ENCODE peak calls at places on chromosome 3, in ten cellular contexts. One of them, this sample, is unnamed.

GRCh38 chr3:157533298-157533870 is 30.2 kb upstream of the VEPH1 start:
- DNase-seq in pons: no peak
- DNase-seq in activated T-cell treated with anti-CD3 and anti-CD28 coated beads, Interleukin-2, amount 50 U/mL, for 4 hours: no peak
- DNase-seq in head of caudate nucleus: no peak
- DNase-seq in T1000: no peak
- DNase-seq in A549: no peak
- DNase-seq in immature natural killer cell: no peak
- DNase-seq in activated CD4-positive, alpha-beta T cell treated with anti-CD3 and anti-CD28 coated beads, Interleukin-2, amount 50 U/mL, for 4 hours: no peak
- DNase-seq in neural crest cell: no peak
- DNase-seq in ecto neural progenitor cell: no peak
- DNase-seq in this sample: no peak

GRCh38 chr3:51959651-51960050 is 4.5 kb downstream of the GPR62 start:
- DNase-seq in pons: no peak
- DNase-seq in activated T-cell treated with anti-CD3 and anti-CD28 coated beads, Interleukin-2, amount 50 U/mL, for 4 hours: no peak
- DNase-seq in head of caudate nucleus: no peak
- DNase-seq in T1000: no peak
- DNase-seq in A549: no peak
- DNase-seq in immature natural killer cell: no peak
- DNase-seq in activated CD4-positive, alpha-beta T cell treated with anti-CD3 and anti-CD28 coated beads, Interleukin-2, amount 50 U/mL, for 4 hours: no peak
- DNase-seq in neural crest cell: no peak
- DNase-seq in ecto neural progenitor cell: no peak
- DNase-seq in this sample: no peak

GRCh38 chr3:139251529-139251928 is 92.3 kb upstream of the MRPS22 start:
- DNase-seq in pons: no peak
- DNase-seq in activated T-cell treated with anti-CD3 and anti-CD28 coated beads, Interleukin-2, amount 50 U/mL, for 4 hours: no peak
- DNase-seq in head of caudate nucleus: no peak
- DNase-seq in T1000: no peak
- DNase-seq in A549: no peak
- DNase-seq in immature natural killer cell: no peak
- DNase-seq in activated CD4-positive, alpha-beta T cell treated with anti-CD3 and anti-CD28 coated beads, Interleukin-2, amount 50 U/mL, for 4 hours: no peak
- DNase-seq in neural crest cell: no peak
- DNase-seq in ecto neural progenitor cell: peak; percentile 25
- DNase-seq in this sample: no peak

GRCh38 chr3:15899438-15899837 is 101.7 kb upstream of the ANKRD28 start:
- DNase-seq in pons: no peak
- DNase-seq in activated T-cell treated with anti-CD3 and anti-CD28 coated beads, Interleukin-2, amount 50 U/mL, for 4 hours: no peak
- DNase-seq in head of caudate nucleus: no peak
- DNase-seq in T1000: peak; percentile 10
- DNase-seq in A549: peak; percentile 32
- DNase-seq in immature natural killer cell: no peak
- DNase-seq in activated CD4-positive, alpha-beta T cell treated with anti-CD3 and anti-CD28 coated beads, Interleukin-2, amount 50 U/mL, for 4 hours: no peak
- DNase-seq in neural crest cell: no peak
- DNase-seq in ecto neural progenitor cell: no peak
- DNase-seq in this sample: no peak

GRCh38 chr3:111471851-111472250 is 70.1 kb upstream of the CD96 start:
- DNase-seq in pons: no peak
- DNase-seq in activated T-cell treated with anti-CD3 and anti-CD28 coated beads, Interleukin-2, amount 50 U/mL, for 4 hours: no peak
- DNase-seq in head of caudate nucleus: no peak
- DNase-seq in T1000: no peak
- DNase-seq in A549: no peak
- DNase-seq in immature natural killer cell: no peak
- DNase-seq in activated CD4-positive, alpha-beta T cell treated with anti-CD3 and anti-CD28 coated beads, Interleukin-2, amount 50 U/mL, for 4 hours: no peak
- DNase-seq in neural crest cell: no peak
- DNase-seq in ecto neural progenitor cell: no peak
- DNase-seq in this sample: no peak

GRCh38 chr3:182740710-182741109 is 52.6 kb upstream of the ATP11B start:
- DNase-seq in pons: no peak
- DNase-seq in activated T-cell treated with anti-CD3 and anti-CD28 coated beads, Interleukin-2, amount 50 U/mL, for 4 hours: no peak
- DNase-seq in head of caudate nucleus: no peak
- DNase-seq in T1000: no peak
- DNase-seq in A549: peak; percentile 24
- DNase-seq in immature natural killer cell: no peak
- DNase-seq in activated CD4-positive, alpha-beta T cell treated with anti-CD3 and anti-CD28 coated beads, Interleukin-2, amount 50 U/mL, for 4 hours: no peak
- DNase-seq in neural crest cell: no peak
- DNase-seq in ecto neural progenitor cell: no peak
- DNase-seq in this sample: no peak

GRCh38 chr3:84245779-84246178 is 713.0 kb upstream of the CADM2 start:
- DNase-seq in pons: no peak
- DNase-seq in activated T-cell treated with anti-CD3 and anti-CD28 coated beads, Interleukin-2, amount 50 U/mL, for 4 hours: no peak
- DNase-seq in head of caudate nucleus: no peak
- DNase-seq in T1000: no peak
- DNase-seq in A549: no peak
- DNase-seq in immature natural killer cell: no peak
- DNase-seq in activated CD4-positive, alpha-beta T cell treated with anti-CD3 and anti-CD28 coated beads, Interleukin-2, amount 50 U/mL, for 4 hours: no peak
- DNase-seq in neural crest cell: no peak
- DNase-seq in ecto neural progenitor cell: no peak
- DNase-seq in this sample: no peak

GRCh38 chr3:69082805-69083204 is 1.9 kb upstream of the ARL6IP5 start:
- DNase-seq in pons: peak; percentile 83
- DNase-seq in activated T-cell treated with anti-CD3 and anti-CD28 coated beads, Interleukin-2, amount 50 U/mL, for 4 hours: peak; percentile 63
- DNase-seq in head of caudate nucleus: no peak
- DNase-seq in T1000: no peak
- DNase-seq in A549: peak; percentile 43
- DNase-seq in immature natural killer cell: peak; percentile 70
- DNase-seq in activated CD4-positive, alpha-beta T cell treated with anti-CD3 and anti-CD28 coated beads, Interleukin-2, amount 50 U/mL, for 4 hours: peak; percentile 60
- DNase-seq in neural crest cell: no peak
- DNase-seq in ecto neural progenitor cell: no peak
- DNase-seq in this sample: peak; percentile 71

GRCh38 chr3:150763841-150764483 is 993 bp upstream of the SIAH2 start:
- DNase-seq in pons: peak; percentile 82
- DNase-seq in activated T-cell treated with anti-CD3 and anti-CD28 coated beads, Interleukin-2, amount 50 U/mL, for 4 hours: no peak
- DNase-seq in head of caudate nucleus: peak; percentile 78
- DNase-seq in T1000: peak; percentile 55
- DNase-seq in A549: peak; percentile 74
- DNase-seq in immature natural killer cell: no peak
- DNase-seq in activated CD4-positive, alpha-beta T cell treated with anti-CD3 and anti-CD28 coated beads, Interleukin-2, amount 50 U/mL, for 4 hours: no peak
- DNase-seq in neural crest cell: peak; percentile 52
- DNase-seq in ecto neural progenitor cell: peak; percentile 73
- DNase-seq in this sample: peak; percentile 44

GRCh38 chr3:50154840-50155490 is at the start of gene SEMA3F:
- DNase-seq in pons: no peak
- DNase-seq in activated T-cell treated with anti-CD3 and anti-CD28 coated beads, Interleukin-2, amount 50 U/mL, for 4 hours: peak; percentile 56
- DNase-seq in head of caudate nucleus: peak; percentile 38
- DNase-seq in T1000: no peak
- DNase-seq in A549: peak; percentile 47
- DNase-seq in immature natural killer cell: peak; percentile 57
- DNase-seq in activated CD4-positive, alpha-beta T cell treated with anti-CD3 and anti-CD28 coated beads, Interleukin-2, amount 50 U/mL, for 4 hours: peak; percentile 48
- DNase-seq in neural crest cell: peak; percentile 37
- DNase-seq in ecto neural progenitor cell: peak; percentile 84
- DNase-seq in this sample: peak; percentile 60

GRCh38 chr3:146528954-146529353 is 15.5 kb downstream of the PLSCR1 start:
- DNase-seq in pons: no peak
- DNase-seq in activated T-cell treated with anti-CD3 and anti-CD28 coated beads, Interleukin-2, amount 50 U/mL, for 4 hours: no peak
- DNase-seq in head of caudate nucleus: no peak
- DNase-seq in T1000: no peak
- DNase-seq in A549: no peak
- DNase-seq in immature natural killer cell: no peak
- DNase-seq in activated CD4-positive, alpha-beta T cell treated with anti-CD3 and anti-CD28 coated beads, Interleukin-2, amount 50 U/mL, for 4 hours: no peak
- DNase-seq in neural crest cell: no peak
- DNase-seq in ecto neural progenitor cell: no peak
- DNase-seq in this sample: no peak

GRCh38 chr3:171260899-171261298 is 199.3 kb downstream of the TNIK start:
- DNase-seq in pons: no peak
- DNase-seq in activated T-cell treated with anti-CD3 and anti-CD28 coated beads, Interleukin-2, amount 50 U/mL, for 4 hours: no peak
- DNase-seq in head of caudate nucleus: no peak
- DNase-seq in T1000: no peak
- DNase-seq in A549: no peak
- DNase-seq in immature natural killer cell: no peak
- DNase-seq in activated CD4-positive, alpha-beta T cell treated with anti-CD3 and anti-CD28 coated beads, Interleukin-2, amount 50 U/mL, for 4 hours: no peak
- DNase-seq in neural crest cell: no peak
- DNase-seq in ecto neural progenitor cell: no peak
- DNase-seq in this sample: no peak

GRCh38 chr3:53807117-53807521 is 39.1 kb downstream of the CHDH start:
- DNase-seq in pons: no peak
- DNase-seq in activated T-cell treated with anti-CD3 and anti-CD28 coated beads, Interleukin-2, amount 50 U/mL, for 4 hours: no peak
- DNase-seq in head of caudate nucleus: no peak
- DNase-seq in T1000: no peak
- DNase-seq in A549: no peak
- DNase-seq in immature natural killer cell: no peak
- DNase-seq in activated CD4-positive, alpha-beta T cell treated with anti-CD3 and anti-CD28 coated beads, Interleukin-2, amount 50 U/mL, for 4 hours: no peak
- DNase-seq in neural crest cell: no peak
- DNase-seq in ecto neural progenitor cell: no peak
- DNase-seq in this sample: no peak

GRCh38 chr3:49378249-49378899 is 20.2 kb upstream of the GPX1 start:
- DNase-seq in pons: no peak
- DNase-seq in activated T-cell treated with anti-CD3 and anti-CD28 coated beads, Interleukin-2, amount 50 U/mL, for 4 hours: no peak
- DNase-seq in head of caudate nucleus: no peak
- DNase-seq in T1000: no peak
- DNase-seq in A549: no peak
- DNase-seq in immature natural killer cell: no peak
- DNase-seq in activated CD4-positive, alpha-beta T cell treated with anti-CD3 and anti-CD28 coated beads, Interleukin-2, amount 50 U/mL, for 4 hours: no peak
- DNase-seq in neural crest cell: no peak
- DNase-seq in ecto neural progenitor cell: no peak
- DNase-seq in this sample: no peak

GRCh38 chr3:113051827-113052226 is 61.0 kb downstream of the GTPBP8 start:
- DNase-seq in pons: peak; percentile 27
- DNase-seq in activated T-cell treated with anti-CD3 and anti-CD28 coated beads, Interleukin-2, amount 50 U/mL, for 4 hours: no peak
- DNase-seq in head of caudate nucleus: peak; percentile 9
- DNase-seq in T1000: no peak
- DNase-seq in A549: no peak
- DNase-seq in immature natural killer cell: no peak
- DNase-seq in activated CD4-positive, alpha-beta T cell treated with anti-CD3 and anti-CD28 coated beads, Interleukin-2, amount 50 U/mL, for 4 hours: no peak
- DNase-seq in neural crest cell: no peak
- DNase-seq in ecto neural progenitor cell: no peak
- DNase-seq in this sample: no peak

GRCh38 chr3:18080198-18080689 is 337.8 kb upstream of the TBC1D5 start:
- DNase-seq in pons: no peak
- DNase-seq in activated T-cell treated with anti-CD3 and anti-CD28 coated beads, Interleukin-2, amount 50 U/mL, for 4 hours: no peak
- DNase-seq in head of caudate nucleus: no peak
- DNase-seq in T1000: peak; percentile 8
- DNase-seq in A549: no peak
- DNase-seq in immature natural killer cell: no peak
- DNase-seq in activated CD4-positive, alpha-beta T cell treated with anti-CD3 and anti-CD28 coated beads, Interleukin-2, amount 50 U/mL, for 4 hours: no peak
- DNase-seq in neural crest cell: no peak
- DNase-seq in ecto neural progenitor cell: no peak
- DNase-seq in this sample: no peak

GRCh38 chr3:1082024-1082633 is 10.7 kb upstream of the CNTN6 start:
- DNase-seq in pons: peak; percentile 68
- DNase-seq in activated T-cell treated with anti-CD3 and anti-CD28 coated beads, Interleukin-2, amount 50 U/mL, for 4 hours: no peak
- DNase-seq in head of caudate nucleus: peak; percentile 37
- DNase-seq in T1000: peak; percentile 42
- DNase-seq in A549: peak; percentile 43
- DNase-seq in immature natural killer cell: no peak
- DNase-seq in activated CD4-positive, alpha-beta T cell treated with anti-CD3 and anti-CD28 coated beads, Interleukin-2, amount 50 U/mL, for 4 hours: no peak
- DNase-seq in neural crest cell: peak; percentile 41
- DNase-seq in ecto neural progenitor cell: peak; percentile 63
- DNase-seq in this sample: no peak

GRCh38 chr3:53243165-53243564 is 12.7 kb downstream of the TKT start:
- DNase-seq in pons: no peak
- DNase-seq in activated T-cell treated with anti-CD3 and anti-CD28 coated beads, Interleukin-2, amount 50 U/mL, for 4 hours: no peak
- DNase-seq in head of caudate nucleus: no peak
- DNase-seq in T1000: peak; percentile 91
- DNase-seq in A549: peak; percentile 60
- DNase-seq in immature natural killer cell: no peak
- DNase-seq in activated CD4-positive, alpha-beta T cell treated with anti-CD3 and anti-CD28 coated beads, Interleukin-2, amount 50 U/mL, for 4 hours: no peak
- DNase-seq in neural crest cell: peak; percentile 18
- DNase-seq in ecto neural progenitor cell: no peak
- DNase-seq in this sample: no peak

GRCh38 chr3:31105438-31106077 is 211.1 kb upstream of the GADL1 start:
- DNase-seq in pons: no peak
- DNase-seq in activated T-cell treated with anti-CD3 and anti-CD28 coated beads, Interleukin-2, amount 50 U/mL, for 4 hours: no peak
- DNase-seq in head of caudate nucleus: no peak
- DNase-seq in T1000: peak; percentile 32
- DNase-seq in A549: peak; percentile 15
- DNase-seq in immature natural killer cell: no peak
- DNase-seq in activated CD4-positive, alpha-beta T cell treated with anti-CD3 and anti-CD28 coated beads, Interleukin-2, amount 50 U/mL, for 4 hours: no peak
- DNase-seq in neural crest cell: no peak
- DNase-seq in ecto neural progenitor cell: no peak
- DNase-seq in this sample: no peak

GRCh38 chr3:142213298-142213697 is 12.1 kb downstream of the GK5 start:
- DNase-seq in pons: no peak
- DNase-seq in activated T-cell treated with anti-CD3 and anti-CD28 coated beads, Interleukin-2, amount 50 U/mL, for 4 hours: no peak
- DNase-seq in head of caudate nucleus: no peak
- DNase-seq in T1000: no peak
- DNase-seq in A549: no peak
- DNase-seq in immature natural killer cell: no peak
- DNase-seq in activated CD4-positive, alpha-beta T cell treated with anti-CD3 and anti-CD28 coated beads, Interleukin-2, amount 50 U/mL, for 4 hours: no peak
- DNase-seq in neural crest cell: no peak
- DNase-seq in ecto neural progenitor cell: no peak
- DNase-seq in this sample: no peak

GRCh38 chr3:133595341-133595740 is 21.9 kb downstream of the CDV3 start:
- DNase-seq in pons: no peak
- DNase-seq in activated T-cell treated with anti-CD3 and anti-CD28 coated beads, Interleukin-2, amount 50 U/mL, for 4 hours: peak; percentile 11
- DNase-seq in head of caudate nucleus: peak; percentile 17
- DNase-seq in T1000: no peak
- DNase-seq in A549: no peak
- DNase-seq in immature natural killer cell: no peak
- DNase-seq in activated CD4-positive, alpha-beta T cell treated with anti-CD3 and anti-CD28 coated beads, Interleukin-2, amount 50 U/mL, for 4 hours: no peak
- DNase-seq in neural crest cell: no peak
- DNase-seq in ecto neural progenitor cell: no peak
- DNase-seq in this sample: no peak

GRCh38 chr3:9569054-9569453 is 15.4 kb upstream of the LHFPL4 start:
- DNase-seq in pons: no peak
- DNase-seq in activated T-cell treated with anti-CD3 and anti-CD28 coated beads, Interleukin-2, amount 50 U/mL, for 4 hours: no peak
- DNase-seq in head of caudate nucleus: no peak
- DNase-seq in T1000: no peak
- DNase-seq in A549: no peak
- DNase-seq in immature natural killer cell: no peak
- DNase-seq in activated CD4-positive, alpha-beta T cell treated with anti-CD3 and anti-CD28 coated beads, Interleukin-2, amount 50 U/mL, for 4 hours: no peak
- DNase-seq in neural crest cell: no peak
- DNase-seq in ecto neural progenitor cell: no peak
- DNase-seq in this sample: no peak

GRCh38 chr3:134232976-134233375 is 17.7 kb downstream of the RYK start:
- DNase-seq in pons: no peak
- DNase-seq in activated T-cell treated with anti-CD3 and anti-CD28 coated beads, Interleukin-2, amount 50 U/mL, for 4 hours: no peak
- DNase-seq in head of caudate nucleus: no peak
- DNase-seq in T1000: no peak
- DNase-seq in A549: no peak
- DNase-seq in immature natural killer cell: no peak
- DNase-seq in activated CD4-positive, alpha-beta T cell treated with anti-CD3 and anti-CD28 coated beads, Interleukin-2, amount 50 U/mL, for 4 hours: no peak
- DNase-seq in neural crest cell: no peak
- DNase-seq in ecto neural progenitor cell: no peak
- DNase-seq in this sample: no peak

GRCh38 chr3:14446988-14447570 is 44.7 kb downstream of the SLC6A6 start:
- DNase-seq in pons: no peak
- DNase-seq in activated T-cell treated with anti-CD3 and anti-CD28 coated beads, Interleukin-2, amount 50 U/mL, for 4 hours: no peak
- DNase-seq in head of caudate nucleus: no peak
- DNase-seq in T1000: no peak
- DNase-seq in A549: no peak
- DNase-seq in immature natural killer cell: no peak
- DNase-seq in activated CD4-positive, alpha-beta T cell treated with anti-CD3 and anti-CD28 coated beads, Interleukin-2, amount 50 U/mL, for 4 hours: no peak
- DNase-seq in neural crest cell: no peak
- DNase-seq in ecto neural progenitor cell: no peak
- DNase-seq in this sample: no peak

GRCh38 chr3:48412375-48413001 is 17.4 kb downstream of the PLXNB1 start:
- DNase-seq in pons: no peak
- DNase-seq in activated T-cell treated with anti-CD3 and anti-CD28 coated beads, Interleukin-2, amount 50 U/mL, for 4 hours: no peak
- DNase-seq in head of caudate nucleus: peak; percentile 3
- DNase-seq in T1000: no peak
- DNase-seq in A549: no peak
- DNase-seq in immature natural killer cell: no peak
- DNase-seq in activated CD4-positive, alpha-beta T cell treated with anti-CD3 and anti-CD28 coated beads, Interleukin-2, amount 50 U/mL, for 4 hours: no peak
- DNase-seq in neural crest cell: no peak
- DNase-seq in ecto neural progenitor cell: no peak
- DNase-seq in this sample: no peak

GRCh38 chr3:185658504-185658912 is 72.4 kb downstream of the SENP2 start:
- DNase-seq in pons: no peak
- DNase-seq in activated T-cell treated with anti-CD3 and anti-CD28 coated beads, Interleukin-2, amount 50 U/mL, for 4 hours: no peak
- DNase-seq in head of caudate nucleus: no peak
- DNase-seq in T1000: peak; percentile 81
- DNase-seq in A549: peak; percentile 43
- DNase-seq in immature natural killer cell: no peak
- DNase-seq in activated CD4-positive, alpha-beta T cell treated with anti-CD3 and anti-CD28 coated beads, Interleukin-2, amount 50 U/mL, for 4 hours: no peak
- DNase-seq in neural crest cell: no peak
- DNase-seq in ecto neural progenitor cell: no peak
- DNase-seq in this sample: no peak

GRCh38 chr3:177602601-177603136 is 405.4 kb upstream of the TBL1XR1 start:
- DNase-seq in pons: no peak
- DNase-seq in activated T-cell treated with anti-CD3 and anti-CD28 coated beads, Interleukin-2, amount 50 U/mL, for 4 hours: no peak
- DNase-seq in head of caudate nucleus: no peak
- DNase-seq in T1000: no peak
- DNase-seq in A549: no peak
- DNase-seq in immature natural killer cell: no peak
- DNase-seq in activated CD4-positive, alpha-beta T cell treated with anti-CD3 and anti-CD28 coated beads, Interleukin-2, amount 50 U/mL, for 4 hours: no peak
- DNase-seq in neural crest cell: no peak
- DNase-seq in ecto neural progenitor cell: no peak
- DNase-seq in this sample: no peak

GRCh38 chr3:128486692-128487537 is 6.1 kb downstream of the GATA2 start:
- DNase-seq in pons: no peak
- DNase-seq in activated T-cell treated with anti-CD3 and anti-CD28 coated beads, Interleukin-2, amount 50 U/mL, for 4 hours: no peak
- DNase-seq in head of caudate nucleus: no peak
- DNase-seq in T1000: no peak
- DNase-seq in A549: peak; percentile 22
- DNase-seq in immature natural killer cell: no peak
- DNase-seq in activated CD4-positive, alpha-beta T cell treated with anti-CD3 and anti-CD28 coated beads, Interleukin-2, amount 50 U/mL, for 4 hours: no peak
- DNase-seq in neural crest cell: no peak
- DNase-seq in ecto neural progenitor cell: no peak
- DNase-seq in this sample: no peak

This sample was measured in activated T-helper 9 cell treated with anti-CD3 and anti-CD28 coated beads, Interleukin-2, amount 50 U/mL, for 16 hours.